ENCODE peak calls at places on chromosomes 11 and 22, in seven cellular contexts. One of them, this sample, is unnamed.
A peak's percentile ranks its signal among the peaks of the same experiment; 100 is the strongest.

GRCh38 chr11:128195057-128195751 is 392.2 kb downstream of the ETS1 start:
- DNase-seq in NCI-H1105: no peak
- DNase-seq in ACHN: no peak
- DNase-seq in left colon: no peak
- DNase-seq in EH: no peak
- DNase-seq in fibroblast of the conjunctiva: no peak
- DNase-seq in lower leg skin: no peak
- DNase-seq in this sample: no peak

GRCh38 chr11:97895572-97895971 is 1125.2 kb upstream of the CNTN5 start:
- DNase-seq in ACHN: no peak
- DNase-seq in lower leg skin: no peak
- DNase-seq in EH: no peak
- DNase-seq in left colon: no peak
- DNase-seq in fibroblast of the conjunctiva: no peak
- DNase-seq in NCI-H1105: no peak
- DNase-seq in this sample: no peak

GRCh38 chr22:45302047-45302446 is 7.7 kb upstream of the FAM118A start:
- DNase-seq in fibroblast of the conjunctiva: peak; percentile 82
- DNase-seq in lower leg skin: no peak
- DNase-seq in ACHN: peak; percentile 46
- DNase-seq in NCI-H1105: no peak
- DNase-seq in left colon: no peak
- DNase-seq in EH: peak; percentile 89
- DNase-seq in this sample: no peak

GRCh38 chr11:117197516-117198456 is 1.4 kb upstream of the TAGLN start:
- DNase-seq in EH: peak; percentile 48
- DNase-seq in fibroblast of the conjunctiva: no peak
- DNase-seq in ACHN: peak; percentile 27
- DNase-seq in NCI-H1105: no peak
- DNase-seq in lower leg skin: peak; percentile 87
- DNase-seq in left colon: peak; percentile 70
- DNase-seq in this sample: peak; percentile 71

GRCh38 chr11:48017105-48017874 is 36.9 kb downstream of the PTPRJ start:
- DNase-seq in NCI-H1105: no peak
- DNase-seq in left colon: no peak
- DNase-seq in lower leg skin: no peak
- DNase-seq in ACHN: no peak
- DNase-seq in EH: no peak
- DNase-seq in fibroblast of the conjunctiva: no peak
- DNase-seq in this sample: no peak

GRCh38 chr11:65352783-65353182 is 1.8 kb upstream of the TIGD3 start:
- DNase-seq in lower leg skin: no peak
- DNase-seq in EH: peak; percentile 37
- DNase-seq in ACHN: peak; percentile 15
- DNase-seq in NCI-H1105: no peak
- DNase-seq in left colon: no peak
- DNase-seq in fibroblast of the conjunctiva: no peak
- DNase-seq in this sample: no peak

GRCh38 chr22:39959640-39960447 is at the start of gene TMA7B:
- DNase-seq in NCI-H1105: no peak
- DNase-seq in lower leg skin: no peak
- DNase-seq in left colon: no peak
- DNase-seq in fibroblast of the conjunctiva: no peak
- DNase-seq in EH: peak; percentile 77
- DNase-seq in ACHN: peak; percentile 28
- DNase-seq in this sample: no peak

GRCh38 chr11:62671272-62671603 is 235 bp upstream of the UQCC3 start:
- DNase-seq in lower leg skin: no peak
- DNase-seq in EH: no peak
- DNase-seq in NCI-H1105: no peak
- DNase-seq in fibroblast of the conjunctiva: no peak
- DNase-seq in ACHN: peak; percentile 24
- DNase-seq in left colon: no peak
- DNase-seq in this sample: no peak

GRCh38 chr22:48441553-48441850 is 1386.2 kb downstream of the BRD1 start:
- DNase-seq in lower leg skin: no peak
- DNase-seq in fibroblast of the conjunctiva: no peak
- DNase-seq in EH: no peak
- DNase-seq in ACHN: no peak
- DNase-seq in left colon: no peak
- DNase-seq in NCI-H1105: no peak
- DNase-seq in this sample: no peak

GRCh38 chr22:45246060-45246985 is 5.6 kb upstream of the KIAA0930 start:
- DNase-seq in EH: peak; percentile 97
- DNase-seq in left colon: peak; percentile 61
- DNase-seq in NCI-H1105: no peak
- DNase-seq in lower leg skin: peak; percentile 93
- DNase-seq in fibroblast of the conjunctiva: peak; percentile 50
- DNase-seq in ACHN: peak; percentile 97
- DNase-seq in this sample: peak; percentile 87

GRCh38 chr11:6096417-6096816 is 11.1 kb upstream of the OR56B4 start:
- DNase-seq in EH: peak; percentile 5
- DNase-seq in ACHN: no peak
- DNase-seq in left colon: no peak
- DNase-seq in fibroblast of the conjunctiva: no peak
- DNase-seq in lower leg skin: no peak
- DNase-seq in NCI-H1105: no peak
- DNase-seq in this sample: no peak

GRCh38 chr11:85854212-85854556 is 999 bp upstream of the CCDC83 start:
- DNase-seq in left colon: no peak
- DNase-seq in NCI-H1105: no peak
- DNase-seq in ACHN: no peak
- DNase-seq in lower leg skin: no peak
- DNase-seq in EH: no peak
- DNase-seq in fibroblast of the conjunctiva: no peak
- DNase-seq in this sample: no peak

GRCh38 chr22:47012589-47013365 is 250.3 kb downstream of the TBC1D22A start:
- DNase-seq in NCI-H1105: no peak
- DNase-seq in EH: peak; percentile 80
- DNase-seq in left colon: no peak
- DNase-seq in ACHN: peak; percentile 6
- DNase-seq in fibroblast of the conjunctiva: no peak
- DNase-seq in lower leg skin: peak; percentile 66
- DNase-seq in this sample: no peak

GRCh38 chr11:111838054-111838453 is 33.3 kb downstream of the ALG9 start:
- DNase-seq in lower leg skin: no peak
- DNase-seq in fibroblast of the conjunctiva: no peak
- DNase-seq in left colon: no peak
- DNase-seq in EH: no peak
- DNase-seq in ACHN: no peak
- DNase-seq in NCI-H1105: no peak
- DNase-seq in this sample: no peak

GRCh38 chr11:117457835-117458234 is 130.2 kb downstream of the CEP164 start:
- DNase-seq in EH: no peak
- DNase-seq in left colon: no peak
- DNase-seq in fibroblast of the conjunctiva: no peak
- DNase-seq in NCI-H1105: no peak
- DNase-seq in ACHN: no peak
- DNase-seq in lower leg skin: no peak
- DNase-seq in this sample: no peak

GRCh38 chr11:100681064-100681502 is 6.0 kb upstream of the ARHGAP42 start:
- DNase-seq in fibroblast of the conjunctiva: no peak
- DNase-seq in left colon: peak; percentile 88
- DNase-seq in EH: peak; percentile 43
- DNase-seq in ACHN: no peak
- DNase-seq in lower leg skin: peak; percentile 93
- DNase-seq in NCI-H1105: no peak
- DNase-seq in this sample: peak; percentile 84